ENCODE peak calls at places on chromosomes 12 and 14, in four cellular contexts. One of them, this sample, is unnamed.

GRCh38 chr12:123063535-123063934 is 83.1 kb downstream of the ARL6IP4 start:
- DNase-seq in GM06990: no peak
- DNase-seq in aorta: no peak
- DNase-seq in endothelial cell of umbilical vein: no peak
- DNase-seq in this sample: no peak

GRCh38 chr12:29796823-29797263 is 13.1 kb upstream of the TMTC1 start:
- DNase-seq in GM06990: no peak
- DNase-seq in aorta: no peak
- DNase-seq in endothelial cell of umbilical vein: peak; percentile 87
- DNase-seq in this sample: peak; percentile 44

GRCh38 chr12:51391047-51391837 is at the start of gene GALNT6:
- DNase-seq in GM06990: peak; percentile 85
- DNase-seq in aorta: peak; percentile 78
- DNase-seq in endothelial cell of umbilical vein: peak; percentile 28
- DNase-seq in this sample: no peak

GRCh38 chr14:89537911-89538310 is 120.9 kb upstream of the FOXN3 start:
- DNase-seq in GM06990: no peak
- DNase-seq in aorta: no peak
- DNase-seq in endothelial cell of umbilical vein: no peak
- DNase-seq in this sample: no peak

GRCh38 chr12:114938487-114939210 is 254.7 kb upstream of the TBX3 start:
- DNase-seq in GM06990: no peak
- DNase-seq in aorta: no peak
- DNase-seq in endothelial cell of umbilical vein: no peak
- DNase-seq in this sample: no peak

GRCh38 chr14:33335366-33335765 is 396.7 kb downstream of the NPAS3 start:
- DNase-seq in GM06990: no peak
- DNase-seq in aorta: no peak
- DNase-seq in endothelial cell of umbilical vein: no peak
- DNase-seq in this sample: no peak

GRCh38 chr12:124727244-124727673 is 136.4 kb downstream of the SCARB1 start:
- DNase-seq in GM06990: peak; percentile 45
- DNase-seq in aorta: peak; percentile 87
- DNase-seq in endothelial cell of umbilical vein: peak; percentile 86
- DNase-seq in this sample: peak; percentile 73

GRCh38 chr12:50589650-50590435 is 85.1 kb downstream of the DIP2B start:
- DNase-seq in GM06990: no peak
- DNase-seq in aorta: no peak
- DNase-seq in endothelial cell of umbilical vein: peak; percentile 63
- DNase-seq in this sample: no peak

GRCh38 chr14:92490239-92490959 is 23.2 kb upstream of the RIN3 start:
- DNase-seq in GM06990: no peak
- DNase-seq in aorta: no peak
- DNase-seq in endothelial cell of umbilical vein: no peak
- DNase-seq in this sample: no peak

GRCh38 chr14:74888164-74889158 is 6.7 kb downstream of the DLST start:
- DNase-seq in GM06990: no peak
- DNase-seq in aorta: no peak
- DNase-seq in endothelial cell of umbilical vein: no peak
- DNase-seq in this sample: no peak

GRCh38 chr14:74892745-74893144 is 11.0 kb downstream of the DLST start:
- DNase-seq in GM06990: no peak
- DNase-seq in aorta: no peak
- DNase-seq in endothelial cell of umbilical vein: no peak
- DNase-seq in this sample: no peak

GRCh38 chr14:74893614-74894091 is 11.9 kb downstream of the DLST start:
- DNase-seq in GM06990: no peak
- DNase-seq in aorta: no peak
- DNase-seq in endothelial cell of umbilical vein: no peak
- DNase-seq in this sample: no peak

GRCh38 chr14:74890262-74890661 is 8.5 kb downstream of the DLST start:
- DNase-seq in GM06990: no peak
- DNase-seq in aorta: no peak
- DNase-seq in endothelial cell of umbilical vein: no peak
- DNase-seq in this sample: no peak

GRCh38 chr14:74891870-74892269 is 10.2 kb downstream of the DLST start:
- DNase-seq in GM06990: no peak
- DNase-seq in aorta: no peak
- DNase-seq in endothelial cell of umbilical vein: no peak
- DNase-seq in this sample: no peak
- H3K36me3 ChIP-seq in GM06990: peaks cover 19% of the 10 kb centered on the region
- H3K36me3 ChIP-seq in aorta: peaks cover 12% of the 10 kb centered on the region
- H3K36me3 ChIP-seq in endothelial cell of umbilical vein: peaks cover 45% of the 10 kb centered on the region
- H3K36me3 ChIP-seq in this sample: no peaks in the 10 kb centered on the region

GRCh38 chr12:93793007-93793406 is 115.8 kb downstream of the CRADD start:
- DNase-seq in GM06990: no peak
- DNase-seq in aorta: no peak
- DNase-seq in endothelial cell of umbilical vein: no peak
- DNase-seq in this sample: no peak

GRCh38 chr12:93793983-93794382 is 116.8 kb downstream of the CRADD start:
- DNase-seq in GM06990: no peak
- DNase-seq in aorta: no peak
- DNase-seq in endothelial cell of umbilical vein: no peak
- DNase-seq in this sample: no peak

GRCh38 chr12:93789767-93790166 is 112.6 kb downstream of the CRADD start:
- DNase-seq in GM06990: no peak
- DNase-seq in aorta: no peak
- DNase-seq in endothelial cell of umbilical vein: no peak
- DNase-seq in this sample: no peak

GRCh38 chr12:93788853-93789252 is 111.7 kb downstream of the CRADD start:
- DNase-seq in GM06990: no peak
- DNase-seq in aorta: no peak
- DNase-seq in endothelial cell of umbilical vein: no peak
- DNase-seq in this sample: no peak

GRCh38 chr12:93790472-93791152 is 113.4 kb downstream of the CRADD start:
- DNase-seq in GM06990: no peak
- DNase-seq in aorta: no peak
- DNase-seq in endothelial cell of umbilical vein: peak; percentile 75
- DNase-seq in this sample: no peak
- H3K4me3 ChIP-seq in GM06990: no peak overlapping the region
- H3K4me3 ChIP-seq in aorta: no peak overlapping the region
- H3K4me3 ChIP-seq in endothelial cell of umbilical vein: no peak overlapping the region
- H3K4me3 ChIP-seq in this sample: no peak overlapping the region

GRCh38 chr12:68695454-68695853 is 8.7 kb downstream of the NUP107 start:
- DNase-seq in GM06990: no peak
- DNase-seq in aorta: no peak
- DNase-seq in endothelial cell of umbilical vein: no peak
- DNase-seq in this sample: no peak
- H3K36me3 ChIP-seq in GM06990: peaks cover 5% of the 10 kb centered on the region
- H3K36me3 ChIP-seq in aorta: no peaks in the 10 kb centered on the region
- H3K36me3 ChIP-seq in endothelial cell of umbilical vein: peaks cover 8% of the 10 kb centered on the region
- H3K36me3 ChIP-seq in this sample: no peaks in the 10 kb centered on the region

DNA sequence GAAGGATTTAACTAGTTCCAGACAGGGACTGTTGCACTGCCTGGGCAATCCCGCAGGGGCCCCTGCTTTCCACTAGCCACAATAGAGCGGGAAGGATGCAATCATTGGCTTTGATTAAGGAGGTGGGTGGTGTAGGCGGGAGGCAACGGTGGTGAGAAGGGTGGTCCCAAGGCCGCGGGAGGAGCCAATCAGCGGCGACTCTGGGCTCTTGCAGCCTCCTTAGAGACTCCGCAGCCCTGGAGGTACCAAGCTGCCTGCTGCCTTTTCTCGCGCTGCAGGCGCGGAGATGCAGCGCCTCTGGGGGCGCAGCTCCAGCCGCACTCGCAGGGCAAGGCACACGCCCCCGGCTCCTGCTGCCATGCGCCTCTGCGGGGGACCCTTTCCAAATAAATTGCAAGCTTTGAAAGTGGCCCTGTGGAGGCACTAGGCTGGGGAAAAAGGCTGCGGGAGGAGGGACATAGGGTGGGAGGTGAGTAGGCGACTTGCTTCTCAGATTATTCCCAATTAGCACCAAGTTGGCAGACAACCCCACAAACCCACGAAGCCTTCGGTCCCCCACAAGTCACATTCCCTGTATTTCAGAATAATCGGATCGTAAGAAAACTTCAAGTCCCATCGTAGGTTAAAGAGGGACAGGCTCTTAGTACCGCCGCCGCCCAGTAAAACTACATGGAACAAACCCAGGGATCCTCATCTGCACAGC is 860 bp upstream of the KCNA1 start:
- DNase-seq in GM06990: peak; percentile 52
- DNase-seq in aorta: no peak
- DNase-seq in endothelial cell of umbilical vein: no peak
- DNase-seq in this sample: no peak
- H3K4me3 ChIP-seq in GM06990: no peak overlapping the region
- H3K4me3 ChIP-seq in aorta: peak overlapping the region; percentile 29
- H3K4me3 ChIP-seq in endothelial cell of umbilical vein: no peak overlapping the region
- H3K4me3 ChIP-seq in this sample: no peak overlapping the region

DNA sequence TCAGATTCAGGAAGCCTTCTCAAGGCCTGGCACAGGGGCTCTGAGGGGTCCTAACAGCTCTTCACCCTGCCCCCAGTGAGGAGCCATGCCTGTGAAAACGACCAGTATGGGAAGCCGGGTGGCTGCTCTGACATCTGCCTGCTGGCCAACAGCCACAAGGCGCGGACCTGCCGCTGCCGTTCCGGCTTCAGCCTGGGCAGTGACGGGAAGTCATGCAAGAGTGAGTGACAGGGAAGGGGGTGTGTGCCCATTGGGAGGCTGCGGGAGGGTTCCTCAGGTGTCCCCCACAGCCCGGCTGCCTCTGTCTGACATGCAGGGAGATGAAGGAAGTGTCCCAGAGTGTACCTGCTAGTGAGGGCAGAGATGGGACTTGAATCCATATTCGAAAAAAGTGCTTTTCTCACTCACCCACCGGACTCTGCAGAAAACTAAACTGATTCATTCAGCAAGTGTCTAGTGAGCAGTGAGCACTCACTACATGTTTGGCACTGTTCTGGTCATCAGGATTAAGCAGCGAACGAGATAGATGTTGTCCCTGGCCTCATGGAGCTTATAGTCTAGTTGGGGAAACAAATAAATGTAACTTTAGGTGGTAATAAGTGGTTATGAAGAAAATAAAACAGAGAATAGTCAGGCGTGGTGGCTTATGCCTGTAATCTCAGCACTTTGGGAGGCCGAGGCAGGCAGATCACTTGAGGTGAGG is 9.4 kb upstream of the LRP1-AS start:
- DNase-seq in GM06990: no peak
- DNase-seq in aorta: no peak
- DNase-seq in endothelial cell of umbilical vein: no peak
- DNase-seq in this sample: no peak
- H3K36me3 ChIP-seq in GM06990: no peaks in the 10 kb centered on the region
- H3K36me3 ChIP-seq in aorta: peaks cover 21% of the 10 kb centered on the region
- H3K36me3 ChIP-seq in endothelial cell of umbilical vein: no peaks in the 10 kb centered on the region
- H3K36me3 ChIP-seq in this sample: no peaks in the 10 kb centered on the region

GRCh38 chr14:103819503-103820307 is 27.7 kb downstream of the PPP1R13B start:
- DNase-seq in GM06990: no peak
- DNase-seq in aorta: no peak
- DNase-seq in endothelial cell of umbilical vein: peak; percentile 30
- DNase-seq in this sample: peak; percentile 74
- H3K4me3 ChIP-seq in GM06990: peak overlapping the region; percentile 32
- H3K4me3 ChIP-seq in aorta: no peak overlapping the region
- H3K4me3 ChIP-seq in endothelial cell of umbilical vein: no peak overlapping the region
- H3K4me3 ChIP-seq in this sample: no peak overlapping the region

This sample was measured in uterus.